ENCODE peak calls at places on chromosomes 5 and 9, in nine cellular contexts. Q is stomach; T is mesenchymal stem cell; S is A549; R is CD4-positive, alpha-beta memory T cell; U is kidney; B is tibial artery; Y is GM23338; I is Panc1. A is an unnamed sample. For H3K4me1, the result is how much of the 10 kb centered on the place peaks cover.

GRCh38 chr9:130698514-130698913 is 4.9 kb downstream of the EXOSC2 start:
- DNase-seq in Q (no peak), T (no peak), S (no peak), R (no peak), U (no peak), B (no peak), Y (no peak), I (no peak), A (no peak)

GRCh38 chr9:127788337-127789011 is 2.6 kb downstream of the CDK9 start:
- DNase-seq in Q (no peak), T (no peak), S (no peak), R (no peak), U (no peak), B (no peak), Y (no peak), I (no peak), A (peak)

GRCh38 chr9:117278656-117279055 is 136.2 kb downstream of the ASTN2 start:
- DNase-seq in Q (no peak), T (no peak), S (no peak), R (no peak), U (no peak), B (no peak), Y (no peak), I (no peak), A (no peak)

GRCh38 chr5:111454198-111454606 is 58.1 kb downstream of the STARD4 start:
- DNase-seq in Q (no peak), T (peak), S (no peak), R (no peak), U (no peak), B (no peak), Y (no peak), I (no peak), A (no peak)

GRCh38 chr5:77958642-77959315 is 182.6 kb upstream of the TBCA start:
- DNase-seq in Q (no peak), T (no peak), S (no peak), R (no peak), U (no peak), B (no peak), Y (peak), I (no peak), A (no peak)

GRCh38 chr5:150540615-150541396 is 32.9 kb downstream of the NDST1 start:
- DNase-seq in Q (peak), T (peak), S (no peak), R (no peak), U (peak), B (peak), Y (no peak), I (no peak), A (no peak)

GRCh38 chr9:125536184-125537152 is 170.5 kb downstream of the MAPKAP1 start:
- DNase-seq in Q (no peak), T (peak), S (no peak), R (no peak), U (no peak), B (no peak), Y (no peak), I (no peak), A (no peak)

GRCh38 chr5:38329132-38329715 is 70.9 kb downstream of the EGFLAM start:
- DNase-seq in Q (no peak), T (peak), S (peak), R (no peak), U (no peak), B (no peak), Y (peak), I (peak), A (no peak)

GRCh38 chr5:76819851-76820280 is 1.0 kb downstream of the F2RL1 start:
- DNase-seq in Q (peak), T (peak), S (peak), R (no peak), U (peak), B (peak), Y (peak), I (no peak), A (peak)

GRCh38 chr9:69824497-69825252 is 4.1 kb downstream of the CFAP95 start:
- DNase-seq in Q (no peak), T (no peak), S (no peak), R (no peak), U (no peak), B (no peak), Y (no peak), I (no peak), A (no peak)

GRCh38 chr5:130141689-130142320 is 237.5 kb downstream of the CHSY3 start:
- DNase-seq in Q (no peak), T (peak), S (peak), R (no peak), U (no peak), B (no peak), Y (peak), I (no peak), A (peak)

GRCh38 chr5:58114324-58114723 is 345.6 kb downstream of the PLK2 start:
- DNase-seq in Q (no peak), T (no peak), S (no peak), R (no peak), U (no peak), B (no peak), Y (no peak), I (no peak), A (no peak)

GRCh38 chr9:129262261-129262660 is 84.2 kb upstream of the IER5L start:
- DNase-seq in Q (no peak), T (no peak), S (no peak), R (no peak), U (peak), B (no peak), Y (no peak), I (no peak), A (no peak)

GRCh38 chr5:125065114-125065513 is 318.7 kb upstream of the ZNF608 start:
- DNase-seq in Q (no peak), T (no peak), S (no peak), R (no peak), U (no peak), B (no peak), Y (no peak), I (no peak), A (no peak)

GRCh38 chr5:28632607-28633006 is 1594.2 kb upstream of the CDH9 start:
- DNase-seq in Q (no peak), T (no peak), S (no peak), R (no peak), U (no peak), B (no peak), Y (no peak), I (no peak), A (no peak)

GRCh38 chr5:168867271-168867670 is 288.1 kb upstream of the PANK3 start:
- DNase-seq in Q (no peak), T (no peak), S (no peak), R (no peak), U (no peak), B (no peak), Y (no peak), I (no peak), A (no peak)

GRCh38 chr5:168865973-168866372 is 286.8 kb upstream of the PANK3 start:
- DNase-seq in Q (no peak), T (no peak), S (no peak), R (no peak), U (peak), B (no peak), Y (peak), I (no peak), A (peak)

GRCh38 chr5:168872246-168872645 is 293.1 kb upstream of the PANK3 start:
- DNase-seq in Q (no peak), T (no peak), S (no peak), R (no peak), U (no peak), B (no peak), Y (no peak), I (no peak), A (no peak)

GRCh38 chr5:168870914-168871313 is 291.7 kb upstream of the PANK3 start:
- DNase-seq in Q (no peak), T (no peak), S (no peak), R (no peak), U (no peak), B (no peak), Y (no peak), I (no peak), A (no peak)

GRCh38 chr5:168869615-168870227 is 290.6 kb upstream of the PANK3 start:
- DNase-seq in Q (no peak), T (no peak), S (no peak), R (no peak), U (no peak), B (no peak), Y (no peak), I (no peak), A (peak)
- H3K4me3 ChIP-seq in Q (no peak), T (no peak), S (no peak), R (no peak), U (no peak), B (no peak), Y (no peak), I (no peak), A (no peak)

DNA sequence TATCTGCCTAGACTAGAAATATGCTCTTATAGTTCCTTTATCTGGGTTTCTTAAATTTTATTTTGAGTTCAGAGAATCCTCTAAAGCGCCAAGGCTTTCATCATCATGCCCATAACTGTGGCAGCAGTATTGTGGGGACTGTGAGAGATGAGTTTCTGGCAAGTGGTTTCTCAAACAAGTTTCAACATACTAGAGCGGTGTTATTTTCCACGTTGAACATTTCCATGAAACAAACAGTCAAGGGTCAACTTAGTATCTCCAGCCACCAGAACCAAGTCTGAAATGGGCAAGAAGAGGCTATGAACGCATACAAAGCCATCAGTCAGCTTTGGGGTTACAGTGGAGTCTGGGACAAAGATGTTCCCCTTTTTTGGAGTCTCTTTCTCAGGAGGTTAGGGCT is 40.3 kb downstream of the SERINC5 start:
- DNase-seq in Q (no peak), T (no peak), S (no peak), R (no peak), U (no peak), B (no peak), Y (no peak), I (no peak), A (no peak)
- H3K4me1 ChIP-seq in Q (under half), T (under half), S (under half), R (half or more), U (under half), B (under half), Y (half or more), I (under half), A (under half)

GRCh38 chr5:53425598-53426516 is 54.6 kb upstream of the FST start:
- DNase-seq in Q (no peak), T (no peak), S (peak), R (peak), U (no peak), B (no peak), Y (peak), I (no peak), A (no peak)
- H3K27ac ChIP-seq in Q (no peak), T (no peak), S (peak), R (no peak), U (no peak), B (no peak), Y (no peak), I (no peak), A (no peak)

GRCh38 chr9:110050925-110051355 is 157.0 kb downstream of the C9orf152 start:
- DNase-seq in Q (no peak), T (peak), S (peak), R (peak), U (no peak), B (peak), Y (no peak), I (peak), A (peak)
- H3K4me3 ChIP-seq in Q (peak), T (no peak), S (no peak), R (no peak), U (peak), B (peak), Y (no peak), I (no peak), A (peak)

GRCh38 chr5:14671414-14671813 is 6.9 kb downstream of the OTULIN start:
- DNase-seq in Q (no peak), T (peak), S (peak), R (peak), U (no peak), B (no peak), Y (no peak), I (no peak), A (no peak)
- H3K4me1 ChIP-seq in Q (under half), T (under half), S (under half), R (half or more), U (under half), B (half or more), Y (half or more), I (under half), A (under half)

GRCh38 chr5:123178693-123179092 is 89.7 kb downstream of the PRDM6 start:
- DNase-seq in Q (no peak), T (no peak), S (no peak), R (no peak), U (no peak), B (no peak), Y (no peak), I (no peak), A (no peak)
- H3K27ac ChIP-seq in Q (no peak), T (no peak), S (no peak), R (no peak), U (no peak), B (peak), Y (no peak), I (no peak), A (no peak)

GRCh38 chr5:83632874-83633273 is 87.8 kb downstream of the HAPLN1 start:
- DNase-seq in Q (no peak), T (peak), S (peak), R (no peak), U (no peak), B (no peak), Y (no peak), I (no peak), A (no peak)

GRCh38 chr5:83633285-83633684 is 87.4 kb downstream of the HAPLN1 start:
- DNase-seq in Q (no peak), T (no peak), S (no peak), R (no peak), U (no peak), B (no peak), Y (no peak), I (no peak), A (no peak)

GRCh38 chr5:83636141-83636540 is 84.5 kb downstream of the HAPLN1 start:
- DNase-seq in Q (no peak), T (peak), S (no peak), R (no peak), U (no peak), B (no peak), Y (no peak), I (no peak), A (no peak)
- H3K4me3 ChIP-seq in Q (no peak), T (no peak), S (no peak), R (no peak), U (no peak), B (no peak), Y (no peak), I (no peak), A (no peak)

GRCh38 chr9:136445799-136446198 is 6.2 kb upstream of the INPP5E start:
- DNase-seq in Q (no peak), T (no peak), S (no peak), R (no peak), U (no peak), B (no peak), Y (no peak), I (no peak), A (no peak)
- H3K4me1 ChIP-seq in Q (under half), T (under half), S (under half), R (under half), U (under half), B (under half), Y (under half), I (under half), A (under half)

DNA sequence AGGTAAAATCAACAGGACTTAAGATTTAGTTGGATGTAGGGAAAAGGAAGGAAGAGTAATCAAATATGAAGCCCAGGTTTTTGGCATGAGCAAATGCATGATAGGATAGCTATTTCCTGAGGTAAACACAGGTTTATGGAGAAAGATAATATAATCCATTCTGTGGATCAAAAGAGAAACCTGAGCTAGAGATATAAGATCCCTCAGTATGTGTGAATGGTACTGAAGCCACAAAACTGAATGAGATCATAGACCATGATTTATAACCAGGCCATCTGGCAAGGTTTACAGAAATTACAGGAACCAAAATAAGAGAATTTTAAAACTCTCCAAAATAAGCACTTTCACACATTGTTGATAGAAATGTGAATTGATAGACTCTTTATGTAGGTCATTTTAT is 28.7 kb upstream of the ECM2 start:
- DNase-seq in Q (no peak), T (peak), S (no peak), R (no peak), U (no peak), B (no peak), Y (no peak), I (no peak), A (no peak)
- H3K27ac ChIP-seq in Q (no peak), T (no peak), S (no peak), R (no peak), U (no peak), B (no peak), Y (no peak), I (no peak), A (no peak)

DNA sequence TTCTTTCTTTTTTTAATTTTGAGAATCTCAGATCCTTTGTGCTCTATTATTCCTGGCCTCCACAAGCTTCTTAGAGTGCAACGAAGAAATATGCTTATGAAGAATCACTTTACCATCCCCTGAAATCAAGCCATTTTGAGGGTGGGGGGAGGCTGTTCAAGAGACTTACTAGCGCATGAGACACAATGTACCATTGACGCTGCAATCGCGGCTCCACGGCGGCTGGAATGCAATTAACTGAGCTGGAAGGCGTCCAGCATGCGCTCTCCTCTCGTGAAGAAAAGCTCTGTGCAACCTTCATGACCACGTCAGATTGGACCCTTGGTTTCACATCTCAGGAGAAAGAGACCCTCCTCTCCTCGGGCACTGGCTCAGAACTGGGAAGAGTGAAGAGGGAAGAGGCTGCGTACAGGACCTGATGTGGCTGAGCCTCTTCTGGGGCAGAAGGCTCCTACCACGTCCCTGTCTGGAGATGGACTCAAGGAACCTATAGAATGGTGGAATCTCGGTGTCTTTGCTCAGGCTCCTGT is 138.5 kb upstream of the IRX2 start:
- DNase-seq in Q (peak), T (no peak), S (no peak), R (no peak), U (no peak), B (no peak), Y (no peak), I (no peak), A (no peak)
- H3K4me3 ChIP-seq in Q (no peak), T (no peak), S (no peak), R (no peak), U (no peak), B (no peak), Y (no peak), I (no peak), A (no peak)